ENCODE peak calls at places on chromosome 18, in five cellular contexts. One of them, this sample, is unnamed.

GRCh38 chr18:9449580-9449979 is 25.7 kb upstream of the RALBP1 start:
- DNase-seq in RWPE2: no peak
- DNase-seq in MCF 10A: no peak
- DNase-seq in AG09319: no peak
- DNase-seq in lower lobe of right lung: no peak
- DNase-seq in this sample: no peak

GRCh38 chr18:73458186-73458964 is 590.6 kb upstream of the NETO1 start:
- DNase-seq in RWPE2: no peak
- DNase-seq in AG09319: no peak
- DNase-seq in MCF 10A: no peak
- DNase-seq in lower lobe of right lung: no peak
- DNase-seq in this sample: no peak

GRCh38 chr18:57771183-57771582 is 31.9 kb downstream of the ATP8B1 start:
- DNase-seq in lower lobe of right lung: no peak
- DNase-seq in RWPE2: no peak
- DNase-seq in MCF 10A: peak
- DNase-seq in AG09319: no peak
- DNase-seq in this sample: no peak

GRCh38 chr18:136433-136832 is 21.9 kb upstream of the USP14 start:
- DNase-seq in RWPE2: no peak
- DNase-seq in AG09319: no peak
- DNase-seq in MCF 10A: no peak
- DNase-seq in lower lobe of right lung: no peak
- DNase-seq in this sample: no peak

GRCh38 chr18:6382968-6383367 is 31.7 kb downstream of the L3MBTL4 start:
- DNase-seq in lower lobe of right lung: peak
- DNase-seq in AG09319: no peak
- DNase-seq in RWPE2: no peak
- DNase-seq in MCF 10A: no peak
- DNase-seq in this sample: no peak

GRCh38 chr18:74519320-74520095 is 14.8 kb upstream of the CNDP1 start:
- DNase-seq in MCF 10A: no peak
- DNase-seq in RWPE2: no peak
- DNase-seq in AG09319: no peak
- DNase-seq in lower lobe of right lung: no peak
- DNase-seq in this sample: no peak

GRCh38 chr18:13401404-13401803 is 182.8 kb downstream of the LDLRAD4 start:
- DNase-seq in RWPE2: no peak
- DNase-seq in AG09319: no peak
- DNase-seq in lower lobe of right lung: no peak
- DNase-seq in MCF 10A: no peak
- DNase-seq in this sample: no peak

GRCh38 chr18:31603335-31603734 is 11.7 kb downstream of the TTR start:
- DNase-seq in MCF 10A: peak
- DNase-seq in RWPE2: no peak
- DNase-seq in lower lobe of right lung: no peak
- DNase-seq in AG09319: no peak
- DNase-seq in this sample: no peak

GRCh38 chr18:52392160-52392559 is 52.2 kb downstream of the DCC start:
- DNase-seq in RWPE2: no peak
- DNase-seq in lower lobe of right lung: no peak
- DNase-seq in MCF 10A: no peak
- DNase-seq in AG09319: no peak
- DNase-seq in this sample: no peak

GRCh38 chr18:42330296-42330695 is 375.3 kb downstream of the PIK3C3 start:
- DNase-seq in MCF 10A: no peak
- DNase-seq in lower lobe of right lung: no peak
- DNase-seq in RWPE2: no peak
- DNase-seq in AG09319: no peak
- DNase-seq in this sample: no peak

GRCh38 chr18:58268849-58269248 is 224.8 kb downstream of the NEDD4L start:
- DNase-seq in AG09319: no peak
- DNase-seq in MCF 10A: peak
- DNase-seq in lower lobe of right lung: no peak
- DNase-seq in RWPE2: peak
- DNase-seq in this sample: no peak

GRCh38 chr18:48326901-48327675 is 82.1 kb downstream of the ZBTB7C start:
- DNase-seq in AG09319: no peak
- DNase-seq in MCF 10A: peak
- DNase-seq in lower lobe of right lung: no peak
- DNase-seq in RWPE2: no peak
- DNase-seq in this sample: no peak

GRCh38 chr18:48007955-48008701 is 77.7 kb upstream of the SMAD2 start:
- DNase-seq in RWPE2: no peak
- DNase-seq in MCF 10A: peak
- DNase-seq in AG09319: no peak
- DNase-seq in lower lobe of right lung: peak
- DNase-seq in this sample: peak

GRCh38 chr18:22391571-22392359 is 25.9 kb downstream of the CTAGE1 start:
- DNase-seq in AG09319: peak
- DNase-seq in RWPE2: peak
- DNase-seq in MCF 10A: peak
- DNase-seq in lower lobe of right lung: no peak
- DNase-seq in this sample: no peak

GRCh38 chr18:923144-923543 is 18.5 kb downstream of the ADCYAP1 start:
- DNase-seq in RWPE2: no peak
- DNase-seq in lower lobe of right lung: no peak
- DNase-seq in AG09319: no peak
- DNase-seq in MCF 10A: no peak
- DNase-seq in this sample: no peak

GRCh38 chr18:24785019-24785418 is 324.6 kb downstream of the HRH4 start:
- DNase-seq in MCF 10A: no peak
- DNase-seq in lower lobe of right lung: no peak
- DNase-seq in AG09319: no peak
- DNase-seq in RWPE2: no peak
- DNase-seq in this sample: no peak

GRCh38 chr18:55239764-55240163 is 280.5 kb upstream of the CCDC68 start:
- DNase-seq in RWPE2: no peak
- DNase-seq in MCF 10A: no peak
- DNase-seq in lower lobe of right lung: no peak
- DNase-seq in AG09319: no peak
- DNase-seq in this sample: no peak

GRCh38 chr18:60417946-60418345 is 45.4 kb upstream of the MC4R start:
- DNase-seq in MCF 10A: no peak
- DNase-seq in AG09319: no peak
- DNase-seq in RWPE2: no peak
- DNase-seq in lower lobe of right lung: no peak
- DNase-seq in this sample: no peak

GRCh38 chr18:71431689-71432088 is 1112.5 kb downstream of the CBLN2 start:
- DNase-seq in MCF 10A: no peak
- DNase-seq in RWPE2: no peak
- DNase-seq in lower lobe of right lung: no peak
- DNase-seq in AG09319: no peak
- DNase-seq in this sample: no peak

GRCh38 chr18:56043691-56044090 is 455.7 kb upstream of the TCF4 start:
- DNase-seq in MCF 10A: no peak
- DNase-seq in AG09319: no peak
- DNase-seq in lower lobe of right lung: no peak
- DNase-seq in RWPE2: no peak
- DNase-seq in this sample: no peak

GRCh38 chr18:63823516-63824219 is 48.5 kb downstream of the SERPINB7 start:
- DNase-seq in lower lobe of right lung: peak
- DNase-seq in RWPE2: no peak
- DNase-seq in MCF 10A: peak
- DNase-seq in AG09319: no peak
- DNase-seq in this sample: no peak

GRCh38 chr18:57436193-57436964 is 1.2 kb downstream of the ONECUT2 start:
- DNase-seq in MCF 10A: no peak
- DNase-seq in lower lobe of right lung: no peak
- DNase-seq in AG09319: no peak
- DNase-seq in RWPE2: no peak
- DNase-seq in this sample: no peak

GRCh38 chr18:74251297-74252031 is 40.3 kb downstream of the CYB5A start:
- DNase-seq in MCF 10A: peak
- DNase-seq in lower lobe of right lung: no peak
- DNase-seq in AG09319: peak
- DNase-seq in RWPE2: no peak
- DNase-seq in this sample: no peak

GRCh38 chr18:4026542-4026941 is 428.6 kb downstream of the DLGAP1 start:
- DNase-seq in MCF 10A: no peak
- DNase-seq in AG09319: no peak
- DNase-seq in RWPE2: no peak
- DNase-seq in lower lobe of right lung: no peak
- DNase-seq in this sample: no peak
- TF ChIP-seq CTCF in MCF 10A: no peak
- TF ChIP-seq CTCF in AG09319: no peak
- TF ChIP-seq CTCF in RWPE2: no peak
- TF ChIP-seq CTCF in lower lobe of right lung: no peak
- TF ChIP-seq CTCF in this sample: no peak

GRCh38 chr18:27005589-27005988 is 140.1 kb upstream of the AQP4 start:
- DNase-seq in lower lobe of right lung: no peak
- DNase-seq in MCF 10A: peak
- DNase-seq in AG09319: no peak
- DNase-seq in RWPE2: no peak
- DNase-seq in this sample: no peak
- TF ChIP-seq CTCF in lower lobe of right lung: no peak
- TF ChIP-seq CTCF in MCF 10A: peak
- TF ChIP-seq CTCF in AG09319: peak
- TF ChIP-seq CTCF in RWPE2: peak
- TF ChIP-seq CTCF in this sample: peak

GRCh38 chr18:76619342-76620315 is 124.6 kb upstream of the ZNF516 start:
- DNase-seq in MCF 10A: peak
- DNase-seq in lower lobe of right lung: peak
- DNase-seq in AG09319: peak
- DNase-seq in RWPE2: no peak
- DNase-seq in this sample: peak

GRCh38 chr18:76618721-76619120 is 123.7 kb upstream of the ZNF516 start:
- DNase-seq in AG09319: no peak
- DNase-seq in MCF 10A: no peak
- DNase-seq in lower lobe of right lung: no peak
- DNase-seq in RWPE2: no peak
- DNase-seq in this sample: no peak

GRCh38 chr18:76621184-76621583 is 126.1 kb upstream of the ZNF516 start:
- DNase-seq in MCF 10A: no peak
- DNase-seq in AG09319: no peak
- DNase-seq in lower lobe of right lung: no peak
- DNase-seq in RWPE2: no peak
- DNase-seq in this sample: no peak

GRCh38 chr18:76621782-76622495 is 126.9 kb upstream of the ZNF516 start:
- DNase-seq in AG09319: no peak
- DNase-seq in RWPE2: no peak
- DNase-seq in MCF 10A: no peak
- DNase-seq in lower lobe of right lung: no peak
- DNase-seq in this sample: no peak

GRCh38 chr18:76620326-76620813 is 125.3 kb upstream of the ZNF516 start:
- DNase-seq in MCF 10A: peak
- DNase-seq in AG09319: peak
- DNase-seq in RWPE2: no peak
- DNase-seq in lower lobe of right lung: peak
- DNase-seq in this sample: peak
- TF ChIP-seq CTCF in MCF 10A: peak
- TF ChIP-seq CTCF in AG09319: peak
- TF ChIP-seq CTCF in RWPE2: peak
- TF ChIP-seq CTCF in lower lobe of right lung: peak
- TF ChIP-seq CTCF in this sample: peak

DNA sequence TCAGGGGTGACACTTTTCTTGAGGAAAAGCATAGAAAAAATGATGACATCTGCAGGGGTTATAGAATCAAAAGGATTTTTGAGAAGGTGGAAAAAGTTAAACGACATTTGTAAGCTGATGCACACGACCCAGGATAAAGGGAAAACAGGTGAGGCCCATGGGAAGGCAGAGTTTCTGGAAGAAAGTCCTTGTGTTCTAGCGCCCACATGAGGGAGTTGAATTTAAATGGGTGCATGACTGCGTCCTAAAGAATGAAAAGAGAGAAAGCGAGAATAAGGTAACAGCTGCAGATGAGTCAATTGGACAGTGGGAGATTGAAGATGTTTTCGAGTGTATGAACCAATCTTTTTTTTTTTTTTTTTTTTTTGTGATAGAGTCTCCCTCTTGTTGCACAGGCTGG is 158.1 kb downstream of the GALR1 start:
- DNase-seq in lower lobe of right lung: no peak
- DNase-seq in MCF 10A: peak
- DNase-seq in AG09319: no peak
- DNase-seq in RWPE2: no peak
- DNase-seq in this sample: no peak
- TF ChIP-seq CTCF in lower lobe of right lung: no peak
- TF ChIP-seq CTCF in MCF 10A: no peak
- TF ChIP-seq CTCF in AG09319: no peak
- TF ChIP-seq CTCF in RWPE2: no peak
- TF ChIP-seq CTCF in this sample: no peak

This sample was measured in endothelial cell.